ENCODE peak calls at places on chromosomes 7 and 10, in seven cellular contexts. U is IMR-90, W is endothelial cell of umbilical vein, Q is K562, J is HepG2, P is GM12878, T is H1. R is an unnamed sample.
A peak's percentile ranks its signal among the peaks of the same experiment; 100 is the strongest.

GRCh38 chr7:17371656-17372524 is 73.4 kb downstream of the AHR start:
- DNase-seq in U (peak; percentile 99), W (peak; percentile 90), Q (no peak), J (peak; percentile 17), P (no peak), T (no peak), R (peak; percentile 57)

GRCh38 chr7:135414850-135415439 is 95.0 kb downstream of the CNOT4 start:
- DNase-seq in U (peak; percentile 64), W (peak; percentile 76), Q (peak; percentile 80), J (peak; percentile 74), P (no peak), T (peak; percentile 54), R (peak; percentile 65)

GRCh38 chr7:47391726-47392125 is 190.2 kb downstream of the TNS3 start:
- DNase-seq in U (no peak), W (no peak), Q (no peak), J (no peak), P (no peak), T (no peak), R (no peak)

GRCh38 chr7:101817031-101817929 is at the start of gene CUX1:
- DNase-seq in U (no peak), W (no peak), Q (no peak), J (peak; percentile 30), P (no peak), T (no peak), R (no peak)

GRCh38 chr10:44261296-44261695 is 123.6 kb downstream of the CXCL12 start:
- DNase-seq in U (no peak), W (no peak), Q (no peak), J (no peak), P (no peak), T (no peak), R (no peak)

GRCh38 chr7:34341331-34341730 is 316.7 kb upstream of the NPSR1 start:
- DNase-seq in U (no peak), W (peak; percentile 18), Q (no peak), J (no peak), P (no peak), T (no peak), R (no peak)

GRCh38 chr7:156167417-156167807 is 355.1 kb upstream of the SHH start:
- DNase-seq in U (no peak), W (no peak), Q (no peak), J (no peak), P (no peak), T (no peak), R (no peak)

GRCh38 chr7:142188159-142188558 is 69.7 kb downstream of the PRSS58 start:
- DNase-seq in U (no peak), W (no peak), Q (no peak), J (no peak), P (peak; percentile 7), T (no peak), R (no peak)

GRCh38 chr7:98120559-98120958 is 13.9 kb downstream of the LMTK2 start:
- DNase-seq in U (no peak), W (no peak), Q (no peak), J (no peak), P (no peak), T (no peak), R (no peak)

GRCh38 chr7:67659066-67659465 is 662.4 kb downstream of the TYW1 start:
- DNase-seq in U (no peak), W (no peak), Q (no peak), J (no peak), P (no peak), T (no peak), R (no peak)

GRCh38 chr7:18040196-18040595 is 12.6 kb upstream of the PRPS1L1 start:
- DNase-seq in U (peak; percentile 90), W (no peak), Q (no peak), J (no peak), P (no peak), T (no peak), R (no peak)

GRCh38 chr7:1558181-1558811 is 2.3 kb upstream of the TMEM184A start:
- DNase-seq in U (no peak), W (peak; percentile 28), Q (no peak), J (peak; percentile 32), P (no peak), T (no peak), R (no peak)

GRCh38 chr7:96508371-96508770 is 186.5 kb upstream of the SLC25A13 start:
- DNase-seq in U (no peak), W (no peak), Q (no peak), J (no peak), P (no peak), T (no peak), R (no peak)

GRCh38 chr10:31896972-31897384 is 31.7 kb downstream of the ARHGAP12 start:
- DNase-seq in U (peak; percentile 69), W (peak; percentile 87), Q (no peak), J (no peak), P (no peak), T (no peak), R (peak; percentile 48)

GRCh38 chr7:99499356-99499712 is 747 bp downstream of the ZNF394 start:
- DNase-seq in U (no peak), W (no peak), Q (no peak), J (no peak), P (no peak), T (no peak), R (no peak)

GRCh38 chr7:77460057-77460486 is 43.9 kb upstream of the GSAP start:
- DNase-seq in U (no peak), W (no peak), Q (no peak), J (peak; percentile 80), P (no peak), T (no peak), R (peak; percentile 12)

GRCh38 chr7:13742126-13742525 is 247.3 kb downstream of the ETV1 start:
- DNase-seq in U (peak; percentile 28), W (no peak), Q (no peak), J (no peak), P (no peak), T (peak; percentile 9), R (peak; percentile 8)

GRCh38 chr7:101629171-101629570 is at the start of gene MYL10:
- DNase-seq in U (no peak), W (no peak), Q (no peak), J (no peak), P (no peak), T (no peak), R (no peak)

GRCh38 chr10:132588301-132589013 is 50.9 kb downstream of the INPP5A start:
- DNase-seq in U (no peak), W (peak; percentile 92), Q (no peak), J (no peak), P (no peak), T (no peak), R (no peak)

GRCh38 chr10:47438857-47439474 is 44.9 kb downstream of the ANXA8 start:
- DNase-seq in U (peak; percentile 74), W (peak; percentile 45), Q (no peak), J (peak; percentile 67), P (no peak), T (peak; percentile 25), R (peak; percentile 62)

GRCh38 chr7:18421297-18422004 is 74.1 kb upstream of the HDAC9 start:
- DNase-seq in U (no peak), W (no peak), Q (no peak), J (no peak), P (no peak), T (no peak), R (no peak)

GRCh38 chr7:18212308-18212707 is 184.7 kb upstream of the PRPS1L1 start:
- DNase-seq in U (no peak), W (no peak), Q (no peak), J (no peak), P (no peak), T (no peak), R (no peak)

GRCh38 chr10:87862644-87863101 is 660 bp downstream of the KLLN start:
- DNase-seq in U (peak; percentile 57), W (no peak), Q (peak; percentile 4), J (no peak), P (no peak), T (no peak), R (no peak)

GRCh38 chr10:87861034-87861433 is 2.3 kb downstream of the KLLN start:
- DNase-seq in U (no peak), W (no peak), Q (no peak), J (no peak), P (no peak), T (no peak), R (no peak)

GRCh38 chr10:87863102-87863943 is at the start of the genes KLLN and PTEN:
- DNase-seq in U (peak; percentile 91), W (peak; percentile 89), Q (peak; percentile 62), J (peak; percentile 79), P (peak; percentile 55), T (no peak), R (peak; percentile 72)

GRCh38 chr10:87861566-87861952 is 1.8 kb downstream of the KLLN start:
- DNase-seq in U (peak; percentile 89), W (peak; percentile 81), Q (peak; percentile 38), J (peak; percentile 82), P (peak; percentile 47), T (no peak), R (no peak)

GRCh38 chr10:87861953-87862643 is 1.2 kb downstream of the KLLN start:
- DNase-seq in U (peak; percentile 98), W (peak; percentile 93), Q (peak; percentile 79), J (peak; percentile 91), P (peak; percentile 95), T (peak; percentile 95), R (peak; percentile 98)
- TF ChIP-seq POLR2A in U (peak; percentile 18), W (peak; percentile 79), Q (peak; percentile 78), J (peak; percentile 87), P (peak; percentile 87), T (peak; percentile 47), R (peak; percentile 87)

GRCh38 chr10:11478807-11479206 is 132.6 kb downstream of the USP6NL start:
- DNase-seq in U (no peak), W (no peak), Q (no peak), J (no peak), P (no peak), T (no peak), R (no peak)

GRCh38 chr10:11483189-11484148 is 128.0 kb downstream of the USP6NL start:
- DNase-seq in U (no peak), W (no peak), Q (no peak), J (no peak), P (no peak), T (no peak), R (no peak)

GRCh38 chr10:11479307-11479706 is 132.1 kb downstream of the USP6NL start:
- DNase-seq in U (no peak), W (no peak), Q (no peak), J (no peak), P (no peak), T (no peak), R (no peak)

GRCh38 chr10:11480687-11481086 is 130.8 kb downstream of the USP6NL start:
- DNase-seq in U (no peak), W (no peak), Q (no peak), J (no peak), P (no peak), T (no peak), R (no peak)

GRCh38 chr10:11482306-11482705 is 129.1 kb downstream of the USP6NL start:
- DNase-seq in U (no peak), W (no peak), Q (no peak), J (no peak), P (no peak), T (no peak), R (no peak)
- TF ChIP-seq CTCF in U (no peak), W (no peak), Q (no peak), J (no peak), P (no peak), T (no peak), R (no peak)

GRCh38 chr10:86376852-86377796 is 10.5 kb upstream of the GRID1 start:
- DNase-seq in U (peak; percentile 28), W (peak; percentile 56), Q (peak; percentile 78), J (peak; percentile 45), P (no peak), T (no peak), R (peak; percentile 56)
- H2AFZ ChIP-seq in U (peak overlapping the region; percentile 89), W (peak overlapping the region; percentile 48), Q (peak overlapping the region; percentile 50), J (no peak overlapping the region), P (no peak overlapping the region), T (no peak overlapping the region), R (peak overlapping the region; percentile 85)

GRCh38 chr7:95396136-95397032 is at the start of gene PON3:
- DNase-seq in U (no peak), W (peak; percentile 26), Q (peak; percentile 53), J (peak; percentile 68), P (no peak), T (no peak), R (peak; percentile 22)
- TF ChIP-seq POLR2A in U (no peak), W (no peak), Q (no peak), J (peak; percentile 43), P (no peak), T (no peak), R (no peak)